ENCODE peak calls at places on chromosomes 3 and 15, in nine cellular contexts. One of them, this sample, is unnamed. For H3K9me3, the result is how much of the 10 kb centered on the place peaks cover.

GRCh38 chr15:41936649-41937567 is 35.4 kb downstream of the EHD4 start:
- DNase-seq in endodermal cell: no peak
- DNase-seq in CD4-positive, alpha-beta T cell: peak
- DNase-seq in hepatocyte: no peak
- DNase-seq in CD8-positive, alpha-beta T cell: peak
- DNase-seq in ascending aorta: no peak
- DNase-seq in ovary: no peak
- DNase-seq in cardiac muscle cell: peak
- DNase-seq in fibroblast of lung: no peak
- DNase-seq in this sample: peak

GRCh38 chr3:194069421-194070219 is 66.3 kb upstream of the HES1 start:
- DNase-seq in hepatocyte: no peak
- DNase-seq in CD4-positive, alpha-beta T cell: no peak
- DNase-seq in fibroblast of lung: peak
- DNase-seq in cardiac muscle cell: peak
- DNase-seq in CD8-positive, alpha-beta T cell: no peak
- DNase-seq in ascending aorta: no peak
- DNase-seq in ovary: no peak
- DNase-seq in endodermal cell: no peak
- DNase-seq in this sample: no peak

GRCh38 chr3:34001022-34001421 is 202.6 kb downstream of the PDCD6IP start:
- DNase-seq in ovary: no peak
- DNase-seq in hepatocyte: peak
- DNase-seq in CD4-positive, alpha-beta T cell: no peak
- DNase-seq in fibroblast of lung: no peak
- DNase-seq in cardiac muscle cell: no peak
- DNase-seq in ascending aorta: no peak
- DNase-seq in CD8-positive, alpha-beta T cell: no peak
- DNase-seq in endodermal cell: no peak
- DNase-seq in this sample: no peak

GRCh38 chr3:35404571-35404970 is 234.8 kb upstream of the ARPP21 start:
- DNase-seq in fibroblast of lung: no peak
- DNase-seq in ascending aorta: no peak
- DNase-seq in hepatocyte: no peak
- DNase-seq in CD8-positive, alpha-beta T cell: no peak
- DNase-seq in ovary: no peak
- DNase-seq in endodermal cell: no peak
- DNase-seq in cardiac muscle cell: no peak
- DNase-seq in CD4-positive, alpha-beta T cell: no peak
- DNase-seq in this sample: no peak

GRCh38 chr3:114809668-114810413 is 337.2 kb downstream of the ZBTB20 start:
- DNase-seq in fibroblast of lung: peak
- DNase-seq in CD8-positive, alpha-beta T cell: peak
- DNase-seq in ascending aorta: no peak
- DNase-seq in endodermal cell: no peak
- DNase-seq in cardiac muscle cell: no peak
- DNase-seq in hepatocyte: peak
- DNase-seq in CD4-positive, alpha-beta T cell: no peak
- DNase-seq in ovary: no peak
- DNase-seq in this sample: no peak

GRCh38 chr15:42401544-42402478 is 42.5 kb downstream of the CAPN3 start:
- DNase-seq in ovary: no peak
- DNase-seq in endodermal cell: no peak
- DNase-seq in hepatocyte: no peak
- DNase-seq in ascending aorta: no peak
- DNase-seq in CD8-positive, alpha-beta T cell: peak
- DNase-seq in CD4-positive, alpha-beta T cell: no peak
- DNase-seq in fibroblast of lung: no peak
- DNase-seq in cardiac muscle cell: no peak
- DNase-seq in this sample: no peak

GRCh38 chr15:51621917-51622268 is 678 bp downstream of the DMXL2 start:
- DNase-seq in cardiac muscle cell: peak
- DNase-seq in CD8-positive, alpha-beta T cell: peak
- DNase-seq in ascending aorta: no peak
- DNase-seq in hepatocyte: peak
- DNase-seq in CD4-positive, alpha-beta T cell: no peak
- DNase-seq in endodermal cell: peak
- DNase-seq in ovary: peak
- DNase-seq in fibroblast of lung: peak
- DNase-seq in this sample: peak

GRCh38 chr15:40639677-40640076 is 45.6 kb downstream of the KNL1 start:
- DNase-seq in fibroblast of lung: no peak
- DNase-seq in cardiac muscle cell: no peak
- DNase-seq in hepatocyte: no peak
- DNase-seq in endodermal cell: no peak
- DNase-seq in CD8-positive, alpha-beta T cell: no peak
- DNase-seq in CD4-positive, alpha-beta T cell: no peak
- DNase-seq in ascending aorta: no peak
- DNase-seq in ovary: no peak
- DNase-seq in this sample: no peak

GRCh38 chr3:49397470-49397869 is 14.3 kb downstream of the RHOA start:
- DNase-seq in cardiac muscle cell: peak
- DNase-seq in ovary: no peak
- DNase-seq in ascending aorta: no peak
- DNase-seq in endodermal cell: peak
- DNase-seq in hepatocyte: peak
- DNase-seq in CD4-positive, alpha-beta T cell: no peak
- DNase-seq in fibroblast of lung: peak
- DNase-seq in CD8-positive, alpha-beta T cell: no peak
- DNase-seq in this sample: no peak

DNA sequence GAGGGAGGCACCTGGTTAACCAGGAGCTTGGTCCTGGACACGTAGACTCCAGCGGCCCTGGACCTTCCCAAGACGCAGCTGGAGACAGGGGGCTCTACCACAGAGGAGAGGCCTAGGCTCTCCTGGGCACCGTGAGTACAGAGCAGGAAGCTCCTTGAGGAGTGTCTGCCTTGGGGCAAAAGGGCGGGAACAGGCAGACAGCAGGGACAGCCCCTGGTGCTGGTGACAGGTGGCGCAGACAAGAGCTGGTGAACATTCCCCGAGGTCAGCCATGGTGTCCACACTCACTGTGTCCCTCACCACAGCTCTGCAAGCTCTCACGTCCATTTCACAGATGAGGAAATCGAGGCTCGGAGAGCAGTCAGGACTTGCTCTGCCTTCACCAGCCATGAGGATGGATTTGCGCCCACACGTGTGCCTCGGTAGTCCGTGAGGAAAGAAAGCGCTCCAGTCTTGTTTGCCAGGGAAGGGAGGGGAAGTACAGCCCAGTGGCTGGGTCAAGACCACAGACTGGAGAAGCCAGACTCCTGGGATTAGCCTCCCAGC is 2.6 kb upstream of the PLXNA1 start:
- DNase-seq in CD4-positive, alpha-beta T cell: no peak
- DNase-seq in hepatocyte: no peak
- DNase-seq in endodermal cell: no peak
- DNase-seq in CD8-positive, alpha-beta T cell: no peak
- DNase-seq in ovary: no peak
- DNase-seq in ascending aorta: no peak
- DNase-seq in fibroblast of lung: no peak
- DNase-seq in cardiac muscle cell: no peak
- DNase-seq in this sample: no peak
- H3K9me3 ChIP-seq in CD4-positive, alpha-beta T cell: under half
- H3K9me3 ChIP-seq in hepatocyte: under half
- H3K9me3 ChIP-seq in endodermal cell: under half
- H3K9me3 ChIP-seq in CD8-positive, alpha-beta T cell: under half
- H3K9me3 ChIP-seq in ovary: under half
- H3K9me3 ChIP-seq in ascending aorta: under half
- H3K9me3 ChIP-seq in fibroblast of lung: under half
- H3K9me3 ChIP-seq in cardiac muscle cell: under half
- H3K9me3 ChIP-seq in this sample: under half

GRCh38 chr15:27341780-27342343 is 370.9 kb downstream of the GABRG3 start:
- DNase-seq in ascending aorta: no peak
- DNase-seq in hepatocyte: no peak
- DNase-seq in CD8-positive, alpha-beta T cell: no peak
- DNase-seq in fibroblast of lung: no peak
- DNase-seq in cardiac muscle cell: no peak
- DNase-seq in endodermal cell: no peak
- DNase-seq in ovary: no peak
- DNase-seq in CD4-positive, alpha-beta T cell: no peak
- DNase-seq in this sample: no peak
- H3K9me3 ChIP-seq in ascending aorta: under half
- H3K9me3 ChIP-seq in hepatocyte: under half
- H3K9me3 ChIP-seq in CD8-positive, alpha-beta T cell: under half
- H3K9me3 ChIP-seq in fibroblast of lung: under half
- H3K9me3 ChIP-seq in cardiac muscle cell: under half
- H3K9me3 ChIP-seq in endodermal cell: under half
- H3K9me3 ChIP-seq in ovary: under half
- H3K9me3 ChIP-seq in CD4-positive, alpha-beta T cell: under half
- H3K9me3 ChIP-seq in this sample: under half

DNA sequence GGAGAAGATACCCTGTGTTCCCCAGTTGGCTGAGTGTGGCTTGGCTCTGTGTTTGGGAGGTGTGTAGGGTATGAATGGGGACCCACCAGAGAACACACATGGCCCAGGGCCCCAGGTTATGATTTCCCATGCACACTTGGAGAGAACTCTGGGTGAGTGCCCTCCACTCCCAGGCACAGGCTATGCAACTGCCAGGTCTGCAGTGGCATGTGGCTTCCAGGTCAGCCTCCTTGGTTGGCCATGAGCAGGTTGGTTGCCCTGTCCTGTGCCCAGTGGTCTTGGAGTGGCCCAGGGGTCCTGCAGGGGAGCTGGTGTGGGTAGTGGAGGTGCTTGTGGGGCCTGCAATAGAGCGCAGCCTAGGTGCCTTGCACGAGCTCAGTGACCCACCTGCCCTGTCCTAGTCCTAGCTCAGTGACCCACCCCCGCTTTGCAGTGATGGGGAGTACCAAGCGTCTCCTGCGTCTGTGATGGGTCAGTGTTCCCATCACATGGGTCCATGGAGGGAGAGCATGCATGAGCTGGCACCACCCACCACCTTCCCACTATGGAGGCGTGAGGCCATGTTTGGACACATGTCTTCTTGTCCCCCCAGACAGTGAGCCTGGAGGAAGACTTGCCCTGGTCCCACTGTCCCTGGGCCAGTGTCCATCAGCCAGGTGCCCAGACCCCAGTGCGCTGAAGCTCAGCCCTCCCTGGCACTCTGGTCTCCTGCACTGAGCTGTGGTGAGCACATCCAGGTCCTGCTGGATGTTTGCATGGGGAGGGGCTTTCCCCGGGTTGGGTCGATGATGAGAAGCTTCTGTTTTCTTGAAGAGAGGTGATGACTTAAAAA is 217.3 kb downstream of the SNRPN start:
- DNase-seq in cardiac muscle cell: no peak
- DNase-seq in ascending aorta: peak
- DNase-seq in ovary: peak
- DNase-seq in hepatocyte: peak
- DNase-seq in CD4-positive, alpha-beta T cell: no peak
- DNase-seq in fibroblast of lung: no peak
- DNase-seq in endodermal cell: peak
- DNase-seq in CD8-positive, alpha-beta T cell: no peak
- DNase-seq in this sample: no peak
- H3K9me3 ChIP-seq in cardiac muscle cell: under half
- H3K9me3 ChIP-seq in ascending aorta: under half
- H3K9me3 ChIP-seq in ovary: under half
- H3K9me3 ChIP-seq in hepatocyte: under half
- H3K9me3 ChIP-seq in CD4-positive, alpha-beta T cell: under half
- H3K9me3 ChIP-seq in fibroblast of lung: under half
- H3K9me3 ChIP-seq in endodermal cell: under half
- H3K9me3 ChIP-seq in CD8-positive, alpha-beta T cell: under half
- H3K9me3 ChIP-seq in this sample: under half

GRCh38 chr15:86852741-86853140 is 773.1 kb downstream of the AGBL1 start:
- DNase-seq in fibroblast of lung: no peak
- DNase-seq in CD4-positive, alpha-beta T cell: no peak
- DNase-seq in ovary: no peak
- DNase-seq in endodermal cell: no peak
- DNase-seq in ascending aorta: no peak
- DNase-seq in CD8-positive, alpha-beta T cell: no peak
- DNase-seq in hepatocyte: no peak
- DNase-seq in cardiac muscle cell: no peak
- DNase-seq in this sample: no peak
- H3K9me3 ChIP-seq in fibroblast of lung: under half
- H3K9me3 ChIP-seq in CD4-positive, alpha-beta T cell: under half
- H3K9me3 ChIP-seq in ovary: under half
- H3K9me3 ChIP-seq in endodermal cell: under half
- H3K9me3 ChIP-seq in ascending aorta: under half
- H3K9me3 ChIP-seq in CD8-positive, alpha-beta T cell: under half
- H3K9me3 ChIP-seq in hepatocyte: under half
- H3K9me3 ChIP-seq in cardiac muscle cell: under half
- H3K9me3 ChIP-seq in this sample: under half

GRCh38 chr15:100559330-100559729 is 30.6 kb upstream of the CERS3 start:
- DNase-seq in cardiac muscle cell: peak
- DNase-seq in ascending aorta: no peak
- DNase-seq in fibroblast of lung: peak
- DNase-seq in endodermal cell: no peak
- DNase-seq in CD4-positive, alpha-beta T cell: no peak
- DNase-seq in hepatocyte: peak
- DNase-seq in ovary: no peak
- DNase-seq in CD8-positive, alpha-beta T cell: no peak
- DNase-seq in this sample: no peak

GRCh38 chr15:100547961-100548360 is 19.2 kb upstream of the CERS3 start:
- DNase-seq in endodermal cell: no peak
- DNase-seq in ascending aorta: no peak
- DNase-seq in fibroblast of lung: no peak
- DNase-seq in ovary: no peak
- DNase-seq in CD4-positive, alpha-beta T cell: no peak
- DNase-seq in cardiac muscle cell: no peak
- DNase-seq in CD8-positive, alpha-beta T cell: no peak
- DNase-seq in hepatocyte: no peak
- DNase-seq in this sample: no peak

GRCh38 chr15:100558771-100559254 is 30.1 kb upstream of the CERS3 start:
- DNase-seq in CD8-positive, alpha-beta T cell: no peak
- DNase-seq in ovary: no peak
- DNase-seq in CD4-positive, alpha-beta T cell: no peak
- DNase-seq in hepatocyte: no peak
- DNase-seq in endodermal cell: no peak
- DNase-seq in fibroblast of lung: no peak
- DNase-seq in cardiac muscle cell: no peak
- DNase-seq in ascending aorta: no peak
- DNase-seq in this sample: no peak

GRCh38 chr15:100553468-100553867 is 24.7 kb upstream of the CERS3 start:
- DNase-seq in CD8-positive, alpha-beta T cell: no peak
- DNase-seq in hepatocyte: no peak
- DNase-seq in endodermal cell: no peak
- DNase-seq in cardiac muscle cell: no peak
- DNase-seq in CD4-positive, alpha-beta T cell: no peak
- DNase-seq in ascending aorta: no peak
- DNase-seq in ovary: no peak
- DNase-seq in fibroblast of lung: no peak
- DNase-seq in this sample: no peak
- H3K9me3 ChIP-seq in CD8-positive, alpha-beta T cell: under half
- H3K9me3 ChIP-seq in hepatocyte: under half
- H3K9me3 ChIP-seq in endodermal cell: under half
- H3K9me3 ChIP-seq in cardiac muscle cell: under half
- H3K9me3 ChIP-seq in CD4-positive, alpha-beta T cell: under half
- H3K9me3 ChIP-seq in ascending aorta: under half
- H3K9me3 ChIP-seq in ovary: under half
- H3K9me3 ChIP-seq in fibroblast of lung: under half
- H3K9me3 ChIP-seq in this sample: under half

This sample was measured in CD4-positive, alpha-beta memory T cell.